ENCODE peak calls at places on chromosomes 2 and 18, in seven cellular contexts. E is H9, O is neuronal stem cell, M is mesendoderm, P is IMR-90, S is H1, J is mesenchymal stem cell. D is an unnamed sample.

GRCh38 chr2:159084395-159085370 is 116.2 kb downstream of the TANC1 start:
- DNase-seq in E (no peak), O (no peak), M (no peak), P (peak; percentile 40), S (no peak), J (no peak), D (no peak)

GRCh38 chr2:227799202-227799601 is 14.4 kb upstream of the CCL20 start:
- DNase-seq in E (no peak), O (no peak), M (no peak), P (no peak), S (no peak), J (no peak), D (no peak)

GRCh38 chr2:109521751-109522374 is 91.9 kb downstream of the SEPTIN10 start:
- DNase-seq in E (no peak), O (no peak), M (no peak), P (no peak), S (no peak), J (no peak), D (no peak)

GRCh38 chr2:134268265-134268664 is 14.4 kb downstream of the MGAT5 start:
- DNase-seq in E (no peak), O (no peak), M (no peak), P (peak; percentile 48), S (no peak), J (no peak), D (no peak)

GRCh38 chr2:210443527-210443926 is 33.0 kb downstream of the LANCL1 start:
- DNase-seq in E (no peak), O (no peak), M (no peak), P (no peak), S (no peak), J (no peak), D (no peak)

GRCh38 chr2:170582747-170583463 is 132.2 kb upstream of the SP5 start:
- DNase-seq in E (peak; percentile 43), O (peak; percentile 37), M (peak; percentile 21), P (no peak), S (no peak), J (no peak), D (no peak)

GRCh38 chr2:233264667-233265066 is 13.2 kb downstream of the ATG16L1 start:
- DNase-seq in E (no peak), O (no peak), M (no peak), P (no peak), S (no peak), J (no peak), D (no peak)

GRCh38 chr2:191701696-191702095 is 23.8 kb downstream of the NABP1 start:
- DNase-seq in E (no peak), O (no peak), M (no peak), P (no peak), S (no peak), J (no peak), D (no peak)

GRCh38 chr2:1898461-1899395 is 154.4 kb upstream of the PXDN start:
- DNase-seq in E (no peak), O (no peak), M (no peak), P (no peak), S (no peak), J (no peak), D (no peak)

GRCh38 chr2:1899396-1899730 is 155.0 kb upstream of the PXDN start:
- DNase-seq in E (no peak), O (no peak), M (no peak), P (no peak), S (no peak), J (no peak), D (no peak)

DNA sequence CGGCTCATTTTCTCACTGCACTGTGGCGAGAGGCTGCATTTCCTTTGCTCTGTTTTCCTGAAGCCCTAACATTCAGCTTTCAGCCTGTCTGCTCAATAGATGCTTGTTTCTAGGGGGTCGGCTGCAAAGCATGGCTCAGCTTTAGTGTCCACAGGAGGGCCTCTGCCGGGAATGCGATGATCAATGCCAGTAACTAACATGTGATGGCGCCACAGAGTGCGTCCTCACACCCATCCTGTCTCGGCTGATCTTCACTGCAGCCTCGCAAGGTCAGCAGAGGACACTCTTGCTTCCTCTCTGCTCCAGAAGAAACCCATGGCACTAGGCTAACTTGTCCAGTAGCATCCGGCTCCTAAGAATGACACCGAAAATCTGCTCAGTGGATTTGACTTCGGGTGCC is 156.4 kb upstream of the PXDN start:
- DNase-seq in E (peak; percentile 85), O (no peak), M (peak; percentile 82), P (no peak), S (peak; percentile 72), J (no peak), D (no peak)
- H2BK120ac ChIP-seq in E (no peak overlapping the region), O (no peak overlapping the region), M (no peak overlapping the region), P (no peak overlapping the region), S (no peak overlapping the region), J (no peak overlapping the region), D (no peak overlapping the region)

DNA sequence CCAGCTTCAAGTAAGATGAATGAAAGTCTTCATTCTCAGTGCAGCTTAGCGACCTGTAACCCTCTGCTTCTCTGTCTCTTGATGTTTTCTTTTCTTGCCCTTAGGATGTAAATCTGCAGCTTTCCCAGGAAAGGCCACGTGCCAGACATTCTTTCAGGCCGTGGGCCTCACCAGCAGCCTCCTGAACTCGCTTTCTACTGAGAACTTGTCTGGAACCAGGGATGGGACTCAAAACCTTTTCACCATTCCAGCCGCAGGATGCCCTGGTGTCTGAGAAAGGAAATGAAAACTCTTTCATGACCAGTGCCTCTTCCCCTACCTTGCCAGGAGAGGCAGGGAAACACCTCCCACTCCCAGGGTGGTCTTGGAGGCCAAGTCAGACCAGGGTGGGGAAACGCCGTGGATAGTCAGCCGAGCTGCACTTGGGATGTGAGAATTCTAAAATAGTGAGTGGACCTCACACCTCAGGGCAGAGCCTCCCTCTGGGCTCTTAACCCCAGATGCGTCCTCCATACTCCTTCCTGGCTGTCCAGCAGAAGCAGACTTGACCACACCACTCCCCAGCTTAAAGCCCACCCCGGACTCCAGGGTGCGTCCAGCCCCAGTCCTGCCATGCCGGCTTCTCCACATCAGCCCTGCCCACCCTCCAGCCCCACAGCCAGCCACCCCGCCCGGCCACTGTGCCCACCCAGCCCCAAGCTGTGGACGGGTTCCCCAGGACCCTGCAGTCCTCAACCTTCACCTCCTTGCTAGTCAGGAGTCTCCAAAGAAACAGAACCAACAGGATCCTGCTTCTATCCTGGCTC is 115.5 kb downstream of the TWIST2 start:
- DNase-seq in E (no peak), O (no peak), M (no peak), P (peak; percentile 54), S (no peak), J (peak; percentile 20), D (peak; percentile 21)
- H3K9ac ChIP-seq in E (no peak overlapping the region), O (no peak overlapping the region), M (no peak overlapping the region), P (no peak overlapping the region), S (no peak overlapping the region), J (no peak overlapping the region), D (no peak overlapping the region)

DNA sequence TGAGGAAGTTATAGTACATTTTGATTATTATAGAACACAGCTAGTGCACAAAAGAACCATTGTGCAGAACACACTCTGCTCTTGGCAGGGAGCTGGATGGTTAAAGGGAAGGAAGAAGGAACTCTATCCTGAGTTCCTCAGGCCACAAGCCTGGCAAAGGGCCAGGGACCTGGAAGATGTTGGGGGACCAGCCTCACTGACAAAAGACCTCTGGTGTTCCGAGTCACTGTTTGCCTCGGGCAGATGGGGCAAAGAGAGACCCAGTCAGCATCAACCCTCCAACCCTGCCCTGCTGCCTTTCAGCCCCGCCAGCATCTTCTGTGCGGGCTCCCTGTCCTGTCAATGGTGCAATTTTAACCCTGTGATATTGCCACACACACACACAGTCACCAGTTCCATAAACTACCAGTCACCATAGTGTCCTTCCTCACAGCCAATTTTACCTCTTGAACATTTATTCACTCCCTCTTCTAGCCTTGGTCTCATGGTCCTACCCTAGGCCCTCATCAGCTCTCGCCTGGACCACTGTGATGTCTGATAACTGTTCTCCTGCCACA is 21.9 kb downstream of the NEMP2 start:
- DNase-seq in E (no peak), O (no peak), M (no peak), P (no peak), S (no peak), J (no peak), D (no peak)
- H3K18ac ChIP-seq in E (no peak overlapping the region), O (no peak overlapping the region), M (no peak overlapping the region), P (no peak overlapping the region), S (no peak overlapping the region), J (no peak overlapping the region), D (no peak overlapping the region)

GRCh38 chr18:78549971-78550370 is 429.6 kb upstream of the SALL3 start:
- DNase-seq in E (no peak), O (no peak), M (no peak), P (no peak), S (no peak), J (no peak), D (no peak)
- H2BK120ac ChIP-seq in E (no peak overlapping the region), O (no peak overlapping the region), M (no peak overlapping the region), P (no peak overlapping the region), S (no peak overlapping the region), J (no peak overlapping the region), D (no peak overlapping the region)

DNA sequence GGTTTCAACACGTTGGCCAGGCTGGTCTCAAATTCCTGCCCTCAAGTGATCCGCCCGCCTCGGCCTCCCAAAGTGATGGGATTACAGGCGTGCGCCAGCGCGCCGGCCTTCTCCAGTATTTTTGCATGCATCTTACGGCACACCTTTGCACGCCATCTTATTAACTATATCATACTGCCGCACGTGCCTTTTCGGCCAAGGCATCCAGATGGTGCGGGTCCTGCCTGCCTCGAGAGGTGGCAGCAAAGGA is 759 bp upstream of the ING5 start:
- DNase-seq in E (peak; percentile 93), O (no peak), M (no peak), P (peak; percentile 73), S (no peak), J (peak; percentile 84), D (peak; percentile 84)
- H3K9ac ChIP-seq in E (no peak overlapping the region), O (peak overlapping the region; percentile 88), M (peak overlapping the region; percentile 97), P (peak overlapping the region; percentile 6), S (peak overlapping the region; percentile 99), J (peak overlapping the region; percentile 89), D (no peak overlapping the region)

GRCh38 chr2:9359463-9359862 is 63.9 kb downstream of the ITGB1BP1 start:
- DNase-seq in E (no peak), O (no peak), M (no peak), P (no peak), S (no peak), J (no peak), D (no peak)
- H3K18ac ChIP-seq in E (no peak overlapping the region), O (no peak overlapping the region), M (no peak overlapping the region), P (no peak overlapping the region), S (no peak overlapping the region), J (no peak overlapping the region), D (no peak overlapping the region)

GRCh38 chr2:136060401-136060940 is 57.5 kb downstream of the CXCR4 start:
- DNase-seq in E (no peak), O (no peak), M (peak; percentile 46), P (no peak), S (no peak), J (no peak), D (no peak)
- H2BK120ac ChIP-seq in E (no peak overlapping the region), O (no peak overlapping the region), M (no peak overlapping the region), P (no peak overlapping the region), S (no peak overlapping the region), J (no peak overlapping the region), D (no peak overlapping the region)